ENCODE peak calls at places on chromosome 2, in five cellular contexts. T, C, L, U and R are unnamed samples.

GRCh38 chr2:127901339-127902072 is 15.8 kb upstream of the AMMECR1L start:
- DNase-seq in T (no peak), C (peak), L (no peak), U (no peak), R (no peak)

GRCh38 chr2:44912660-44913059 is 28.8 kb upstream of the SIX3 start:
- DNase-seq in T (no peak), C (peak), L (no peak), U (no peak), R (no peak)

GRCh38 chr2:84494070-84494469 is 22.2 kb upstream of the DNAH6 start:
- DNase-seq in T (no peak), C (no peak), L (no peak), U (no peak), R (no peak)

GRCh38 chr2:60540054-60540453 is 13.4 kb downstream of the BCL11A start:
- DNase-seq in T (no peak), C (no peak), L (no peak), U (no peak), R (no peak)

GRCh38 chr2:232539298-232540231 is at the start of gene CHRNG:
- DNase-seq in T (no peak), C (no peak), L (no peak), U (peak), R (no peak)

GRCh38 chr2:2564300-2565085 is 233.4 kb upstream of the MYT1L start:
- DNase-seq in T (peak), C (no peak), L (no peak), U (no peak), R (no peak)

GRCh38 chr2:170671079-170671478 is 44.1 kb upstream of the SP5 start:
- DNase-seq in T (no peak), C (no peak), L (no peak), U (no peak), R (no peak)

GRCh38 chr2:211391206-211391605 is 834.8 kb downstream of the CPS1 start:
- DNase-seq in T (no peak), C (no peak), L (no peak), U (no peak), R (no peak)

GRCh38 chr2:216618785-216619184 is 14.4 kb upstream of the IGFBP2 start:
- DNase-seq in T (no peak), C (no peak), L (no peak), U (no peak), R (no peak)

GRCh38 chr2:25417715-25418369 is 76.1 kb upstream of the DNMT3A start:
- DNase-seq in T (no peak), C (no peak), L (no peak), U (no peak), R (no peak)

GRCh38 chr2:115910270-115910669 is 1467.8 kb downstream of the DPP10 start:
- DNase-seq in T (no peak), C (no peak), L (no peak), U (no peak), R (no peak)

GRCh38 chr2:39435974-39436591 is 1.0 kb downstream of the MAP4K3 start:
- DNase-seq in T (no peak), C (peak), L (no peak), U (no peak), R (no peak)

GRCh38 chr2:10489842-10490555 is 41.9 kb upstream of the ODC1 start:
- DNase-seq in T (no peak), C (no peak), L (no peak), U (no peak), R (no peak)

GRCh38 chr2:185785851-185786473 is 47.4 kb downstream of the FSIP2 start:
- DNase-seq in T (no peak), C (no peak), L (no peak), U (no peak), R (no peak)

GRCh38 chr2:196750977-196751631 is 48.4 kb downstream of the GTF3C3 start:
- DNase-seq in T (peak), C (peak), L (peak), U (peak), R (peak)

DNA sequence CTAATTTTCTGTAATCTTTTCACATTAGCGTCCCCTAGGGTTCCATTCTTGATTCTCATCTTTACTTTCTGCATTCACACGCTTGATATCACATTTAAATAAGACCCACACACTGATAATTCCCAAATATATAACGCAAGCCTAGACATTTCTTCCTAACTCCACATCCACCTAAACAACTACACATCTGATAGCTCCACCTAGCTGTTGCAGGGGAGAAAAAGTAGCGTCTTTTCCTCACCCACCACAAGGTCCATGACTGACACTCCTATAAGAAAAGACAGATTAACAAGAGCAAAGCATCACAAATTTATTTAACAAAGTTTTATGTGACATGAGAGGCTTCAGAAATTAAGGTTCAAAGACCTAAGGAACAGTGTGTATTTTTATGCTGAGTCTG is 862.2 kb upstream of the DDX18 start:
- DNase-seq in T (no peak), C (no peak), L (no peak), U (no peak), R (no peak)
- TF ChIP-seq CTCF in T (no peak), C (no peak), L (peak), U (no peak), R (peak)

GRCh38 chr2:120430501-120430830 is 84.5 kb downstream of the INHBB start:
- DNase-seq in T (no peak), C (no peak), L (no peak), U (no peak), R (no peak)

GRCh38 chr2:120430957-120431356 is 85.0 kb downstream of the INHBB start:
- DNase-seq in T (no peak), C (no peak), L (no peak), U (no peak), R (no peak)

GRCh38 chr2:120431386-120432292 is 85.7 kb downstream of the INHBB start:
- DNase-seq in T (no peak), C (no peak), L (no peak), U (no peak), R (no peak)

GRCh38 chr2:120428748-120429147 is 82.8 kb downstream of the INHBB start:
- DNase-seq in T (no peak), C (no peak), L (no peak), U (no peak), R (no peak)

DNA sequence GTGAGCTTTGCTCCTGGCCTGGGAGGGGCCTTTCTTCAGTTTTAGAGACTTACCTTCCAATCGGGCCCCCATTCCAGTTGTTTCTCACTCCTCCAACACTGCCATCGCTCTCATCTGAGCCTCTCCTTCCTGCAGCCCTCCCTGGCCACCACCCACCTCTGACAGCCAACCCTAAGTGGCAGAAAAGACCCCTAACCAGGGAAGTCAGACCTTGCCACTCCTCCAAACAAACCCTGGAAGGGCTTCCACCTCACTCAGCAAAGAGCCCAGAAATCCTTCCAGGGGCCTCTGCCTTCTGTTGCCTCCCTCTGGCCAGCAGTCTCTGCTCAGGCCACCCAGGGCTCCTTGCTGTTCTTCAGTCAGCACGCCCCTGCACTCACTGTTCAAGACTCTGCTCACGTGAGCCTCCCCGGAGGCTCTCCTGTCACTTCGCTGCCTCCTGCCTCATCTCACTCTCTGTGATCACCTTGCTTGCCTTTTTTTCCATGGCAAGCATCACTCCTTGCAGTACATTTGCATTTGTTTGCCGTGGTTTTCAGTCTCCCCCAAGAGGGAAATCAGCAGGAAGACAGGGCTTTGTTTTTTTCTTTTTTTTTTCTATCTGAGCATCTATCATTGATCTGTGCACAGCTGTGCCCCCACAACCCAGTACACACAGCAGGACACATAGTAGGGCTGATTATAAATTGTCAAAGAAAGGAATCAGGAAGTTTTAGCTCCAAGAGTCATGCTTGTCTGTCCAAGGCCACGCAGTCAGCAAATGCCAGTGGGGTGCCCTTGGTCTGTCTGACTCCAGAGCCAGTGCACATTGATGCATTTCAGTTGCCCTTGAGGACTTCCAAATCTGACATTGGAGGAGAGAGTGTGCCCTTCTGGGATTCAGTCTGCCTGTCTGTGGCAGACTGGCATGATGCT is 83.9 kb downstream of the INHBB start:
- DNase-seq in T (no peak), C (no peak), L (no peak), U (no peak), R (no peak)
- TF ChIP-seq CTCF in T (no peak), C (no peak), L (no peak), U (no peak), R (no peak)

DNA sequence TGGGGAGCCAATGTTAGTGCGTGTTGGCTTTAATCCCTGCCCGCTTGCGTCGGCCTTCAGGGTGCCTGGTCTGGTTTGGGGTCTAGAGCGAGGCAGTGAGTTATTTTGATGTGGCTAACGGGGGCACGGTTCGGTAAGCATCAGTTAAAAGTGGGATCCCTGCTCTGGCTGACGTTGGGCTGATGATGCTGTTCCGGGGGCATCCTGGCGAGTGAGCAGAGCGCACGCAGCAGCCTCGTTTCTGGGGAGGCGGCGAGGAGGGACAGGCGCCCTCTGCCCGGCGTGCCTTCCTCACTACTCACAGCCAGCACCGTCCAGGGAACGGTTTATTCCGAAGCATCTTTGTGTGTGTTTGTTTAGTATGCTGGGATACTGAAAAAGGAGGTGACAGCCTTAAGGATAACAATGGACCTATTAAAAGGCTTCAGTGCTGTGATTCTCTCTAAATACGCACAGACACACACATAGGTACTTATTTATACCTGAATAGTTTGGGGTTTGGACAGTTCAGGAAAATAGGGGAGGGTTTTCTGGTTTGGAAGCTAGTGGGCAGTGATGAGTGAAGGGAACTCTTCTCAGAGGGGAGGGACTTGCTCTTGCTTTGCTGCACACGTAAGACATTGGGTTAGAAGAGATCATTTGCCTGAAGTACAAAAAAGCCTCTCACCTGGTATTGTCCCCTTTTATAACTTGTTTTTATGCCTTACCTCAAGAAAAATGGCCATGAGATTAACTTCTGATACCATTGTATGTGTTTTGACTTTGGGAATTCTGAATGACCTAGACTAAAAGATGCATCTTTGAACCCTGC is 2.1 kb downstream of the CRIM1 start:
- DNase-seq in T (peak), C (peak), L (peak), U (no peak), R (no peak)
- TF ChIP-seq CTCF in T (no peak), C (peak), L (peak), U (peak), R (peak)

GRCh38 chr2:88211005-88211808 is 41.1 kb downstream of the THNSL2 start:
- DNase-seq in T (no peak), C (no peak), L (no peak), U (no peak), R (no peak)

GRCh38 chr2:88211809-88212154 is 41.6 kb downstream of the THNSL2 start:
- DNase-seq in T (no peak), C (no peak), L (no peak), U (no peak), R (no peak)

GRCh38 chr2:88210132-88211004 is 40.2 kb downstream of the THNSL2 start:
- DNase-seq in T (no peak), C (no peak), L (no peak), U (no peak), R (no peak)

GRCh38 chr2:88214631-88215030 is 44.5 kb downstream of the THNSL2 start:
- DNase-seq in T (no peak), C (no peak), L (no peak), U (no peak), R (no peak)

GRCh38 chr2:88212251-88212790 is 42.2 kb downstream of the THNSL2 start:
- DNase-seq in T (peak), C (peak), L (no peak), U (no peak), R (no peak)
- TF ChIP-seq CTCF in T (peak), C (peak), L (peak), U (no peak), R (peak)